ENCODE peak calls at places on chromosome 12, in six cellular contexts. Z is H9, Q is IMR-90, J is mesenchymal stem cell, G is H1, P is mesendoderm. L is an unnamed sample.

GRCh38 chr12:106070611-106071010 is 68.1 kb downstream of the NUAK1 start:
- DNase-seq in Z (no peak), J (no peak), Q (no peak), G (no peak), P (no peak), L (no peak)

GRCh38 chr12:29223936-29224921 is 75.2 kb downstream of the FAR2 start:
- DNase-seq in G (no peak), J (no peak), P (no peak), Q (peak; percentile 14), Z (no peak), L (no peak)

GRCh38 chr12:28328967-28329366 is 138.7 kb downstream of the CCDC91 start:
- DNase-seq in Q (no peak), J (no peak), G (no peak), P (no peak), Z (no peak), L (no peak)

GRCh38 chr12:98453492-98453891 is 61.9 kb upstream of the TMPO start:
- DNase-seq in P (no peak), Z (no peak), J (no peak), Q (no peak), G (no peak), L (no peak)

GRCh38 chr12:79358716-79359341 is 331.9 kb downstream of the PAWR start:
- DNase-seq in G (no peak), Q (no peak), J (no peak), P (peak; percentile 27), Z (no peak), L (no peak)

GRCh38 chr12:131007031-131007793 is 53.5 kb downstream of the ADGRD1 start:
- DNase-seq in Z (no peak), J (no peak), P (no peak), G (no peak), Q (no peak), L (no peak)

GRCh38 chr12:66066071-66066928 is 64.2 kb downstream of the LLPH start:
- DNase-seq in Q (peak; percentile 76), J (peak; percentile 69), P (peak; percentile 18), Z (no peak), G (no peak), L (no peak)

GRCh38 chr12:104602426-104602825 is 145.7 kb downstream of the CHST11 start:
- DNase-seq in Q (no peak), J (no peak), G (no peak), Z (no peak), P (no peak), L (no peak)

GRCh38 chr12:54980341-54980740 is 4.2 kb downstream of the TESPA1 start:
- DNase-seq in Q (no peak), P (no peak), J (no peak), G (no peak), Z (no peak), L (no peak)

GRCh38 chr12:113727651-113728061 is 238.5 kb downstream of the RBM19 start:
- DNase-seq in Q (peak; percentile 69), J (no peak), G (no peak), Z (no peak), P (peak; percentile 93), L (no peak)

GRCh38 chr12:121718653-121719239 is 6.2 kb downstream of the TMEM120B start:
- DNase-seq in Q (no peak), Z (peak; percentile 43), G (no peak), J (no peak), P (peak; percentile 44), L (no peak)

GRCh38 chr12:115898670-115899069 is 378.8 kb downstream of the MED13L start:
- DNase-seq in G (no peak), Q (no peak), Z (no peak), J (no peak), P (peak; percentile 26), L (no peak)

GRCh38 chr12:116423053-116423452 is 136.1 kb upstream of the MAP1LC3B2 start:
- DNase-seq in P (peak; percentile 50), Q (peak; percentile 82), Z (no peak), J (peak; percentile 97), G (no peak), L (no peak)

GRCh38 chr12:66693901-66694513 is 15.1 kb upstream of the GRIP1 start:
- DNase-seq in Q (peak; percentile 69), Z (no peak), G (no peak), P (peak; percentile 68), J (peak; percentile 71), L (peak; percentile 39)

GRCh38 chr12:25524381-25524780 is 28.7 kb downstream of the LMNTD1 start:
- DNase-seq in G (no peak), P (no peak), J (no peak), Q (no peak), Z (no peak), L (no peak)

GRCh38 chr12:25526778-25527177 is 26.3 kb downstream of the LMNTD1 start:
- DNase-seq in Z (no peak), Q (peak; percentile 33), J (no peak), P (no peak), G (no peak), L (no peak)

GRCh38 chr12:25518512-25518911 is 34.6 kb downstream of the LMNTD1 start:
- DNase-seq in J (no peak), P (no peak), Q (peak; percentile 61), Z (no peak), G (no peak), L (no peak)

GRCh38 chr12:25521625-25522256 is 31.3 kb downstream of the LMNTD1 start:
- DNase-seq in Q (no peak), J (no peak), Z (no peak), P (no peak), G (no peak), L (no peak)
- H2BK15ac ChIP-seq in Q (no peak overlapping the region), J (no peak overlapping the region), Z (no peak overlapping the region), P (no peak overlapping the region), G (no peak overlapping the region), L (no peak overlapping the region)

GRCh38 chr12:57300961-57301584 is 50.1 kb upstream of the STAC3 start:
- DNase-seq in P (no peak), Q (no peak), G (no peak), J (no peak), Z (no peak), L (no peak)
- H2BK15ac ChIP-seq in P (no peak overlapping the region), Q (no peak overlapping the region), G (no peak overlapping the region), J (no peak overlapping the region), Z (no peak overlapping the region), L (no peak overlapping the region)

DNA sequence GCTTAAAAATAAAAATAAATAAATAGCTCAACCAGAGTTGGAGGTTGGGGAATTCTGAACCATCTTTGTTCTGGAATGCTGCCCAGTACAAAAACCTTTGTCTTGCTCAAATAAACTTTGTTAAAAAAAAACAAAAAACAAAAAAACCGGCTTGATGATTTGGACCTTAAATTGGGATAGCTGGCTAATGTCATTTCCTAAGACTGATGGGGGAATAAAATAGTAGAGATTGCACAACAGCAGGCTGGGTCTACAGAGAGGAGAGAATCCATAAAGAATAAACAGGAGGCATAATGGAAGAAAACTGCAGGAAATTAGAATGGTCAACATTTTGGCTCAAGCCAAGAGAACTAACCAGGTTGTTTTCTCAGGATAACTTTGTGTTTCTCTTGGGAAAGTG is 370.9 kb downstream of the AEBP2 start:
- DNase-seq in J (no peak), G (no peak), Z (no peak), P (no peak), Q (no peak), L (no peak)
- H2BK15ac ChIP-seq in J (no peak overlapping the region), G (no peak overlapping the region), Z (no peak overlapping the region), P (no peak overlapping the region), Q (no peak overlapping the region), L (no peak overlapping the region)

GRCh38 chr12:123686636-123687190 is 15.8 kb downstream of the TCTN2 start:
- DNase-seq in Z (no peak), J (no peak), P (no peak), G (no peak), Q (no peak), L (no peak)
- H2BK15ac ChIP-seq in Z (no peak overlapping the region), J (no peak overlapping the region), P (no peak overlapping the region), G (no peak overlapping the region), Q (no peak overlapping the region), L (no peak overlapping the region)

GRCh38 chr12:93380480-93381121 is 2.9 kb downstream of the NUDT4 start:
- DNase-seq in G (no peak), Z (no peak), Q (peak; percentile 70), J (peak; percentile 44), P (peak; percentile 67), L (no peak)
- H2BK15ac ChIP-seq in G (no peak overlapping the region), Z (no peak overlapping the region), Q (no peak overlapping the region), J (no peak overlapping the region), P (no peak overlapping the region), L (no peak overlapping the region)

GRCh38 chr12:63052696-63053095 is 98.3 kb downstream of the AVPR1A start:
- DNase-seq in J (no peak), G (no peak), Q (no peak), P (no peak), Z (no peak), L (no peak)
- H2BK15ac ChIP-seq in J (no peak overlapping the region), G (no peak overlapping the region), Q (no peak overlapping the region), P (no peak overlapping the region), Z (no peak overlapping the region), L (no peak overlapping the region)